ENCODE peak calls at places on chromosomes 11 and 22, in four cellular contexts. Y is astrocyte of the spinal cord, O is ovary, L is glutamatergic neuron. S is an unnamed sample.

GRCh38 chr11:121035169-121035755 is 11.4 kb downstream of the TBCEL start:
- DNase-seq in O (no peak), L (no peak), Y (no peak), S (no peak)

GRCh38 chr11:72703281-72704008 is 29.2 kb upstream of the PDE2A start:
- DNase-seq in L (peak; percentile 80), O (peak; percentile 93), Y (peak; percentile 58), S (no peak)

GRCh38 chr11:47864910-47865309 is 16.8 kb upstream of the NUP160 start:
- DNase-seq in L (no peak), Y (no peak), O (no peak), S (no peak)

GRCh38 chr11:65414776-65415498 is 7.7 kb upstream of the NEAT1 start:
- DNase-seq in L (no peak), O (no peak), Y (no peak), S (no peak)

GRCh38 chr11:89205378-89205777 is 27.7 kb downstream of the TYR start:
- DNase-seq in O (no peak), Y (no peak), L (no peak), S (no peak)

GRCh38 chr11:82701847-82702520 is 31.7 kb downstream of the FAM181B start:
- DNase-seq in O (no peak), Y (peak; percentile 45), L (peak; percentile 56), S (peak; percentile 59)

GRCh38 chr22:23066200-23067022 is 3.9 kb upstream of the GNAZ start:
- DNase-seq in Y (no peak), O (no peak), L (no peak), S (no peak)

GRCh38 chr11:64558065-64558745 is 32.8 kb upstream of the SLC22A12 start:
- DNase-seq in Y (no peak), L (no peak), O (no peak), S (no peak)

GRCh38 chr11:129973809-129974208 is 28.8 kb downstream of the PRDM10 start:
- DNase-seq in Y (no peak), L (no peak), O (no peak), S (no peak)

GRCh38 chr22:45254388-45254787 is 13.7 kb upstream of the KIAA0930 start:
- DNase-seq in O (no peak), L (no peak), Y (no peak), S (no peak)

GRCh38 chr11:33898957-33899356 is 7.1 kb upstream of the LMO2 start:
- DNase-seq in Y (no peak), L (no peak), O (no peak), S (no peak)

DNA sequence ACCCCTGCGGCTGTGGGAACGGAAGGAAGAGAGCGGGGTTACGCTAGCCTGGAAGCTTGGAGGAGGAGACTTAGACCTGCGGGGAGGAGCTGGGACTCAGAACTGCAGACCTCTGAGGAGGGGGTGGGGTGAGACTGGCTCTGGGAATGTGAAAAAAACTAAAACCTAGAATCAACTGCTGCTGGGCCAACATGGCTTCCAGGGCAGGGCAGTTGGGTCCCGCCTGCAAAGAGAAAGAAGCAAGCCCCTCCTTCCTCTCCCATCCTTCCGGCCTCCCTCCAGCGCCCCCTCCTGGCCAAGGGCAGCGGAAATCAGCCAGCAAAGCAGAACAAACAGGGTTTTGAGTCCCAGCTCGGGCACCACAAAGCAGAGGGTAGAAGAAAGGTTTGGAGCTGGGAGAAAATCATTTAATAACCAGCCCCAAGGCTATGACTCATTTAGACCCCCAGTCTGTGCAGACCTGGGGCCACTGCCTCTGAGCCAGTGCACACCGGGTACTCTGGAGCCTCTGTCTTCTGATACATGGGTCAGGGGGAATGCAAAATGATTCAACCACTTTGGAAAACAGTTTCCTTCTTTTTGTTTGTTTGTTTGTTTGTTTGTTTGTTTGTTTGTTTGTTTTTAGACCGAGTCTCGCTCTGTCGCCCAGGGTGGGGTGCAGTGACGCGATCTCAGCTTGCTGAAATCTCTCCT is 7.3 kb upstream of the NCF4 start:
- DNase-seq in Y (peak; percentile 22), O (no peak), L (peak; percentile 94), S (peak; percentile 87)
- TF ChIP-seq CTCF in Y (peak; percentile 79), O (no peak), L (peak; percentile 86), S (peak; percentile 71)

GRCh38 chr11:5007561-5007960 is 12.9 kb downstream of the OR51L1 start:
- DNase-seq in Y (no peak), O (no peak), L (no peak), S (no peak)

DNA sequence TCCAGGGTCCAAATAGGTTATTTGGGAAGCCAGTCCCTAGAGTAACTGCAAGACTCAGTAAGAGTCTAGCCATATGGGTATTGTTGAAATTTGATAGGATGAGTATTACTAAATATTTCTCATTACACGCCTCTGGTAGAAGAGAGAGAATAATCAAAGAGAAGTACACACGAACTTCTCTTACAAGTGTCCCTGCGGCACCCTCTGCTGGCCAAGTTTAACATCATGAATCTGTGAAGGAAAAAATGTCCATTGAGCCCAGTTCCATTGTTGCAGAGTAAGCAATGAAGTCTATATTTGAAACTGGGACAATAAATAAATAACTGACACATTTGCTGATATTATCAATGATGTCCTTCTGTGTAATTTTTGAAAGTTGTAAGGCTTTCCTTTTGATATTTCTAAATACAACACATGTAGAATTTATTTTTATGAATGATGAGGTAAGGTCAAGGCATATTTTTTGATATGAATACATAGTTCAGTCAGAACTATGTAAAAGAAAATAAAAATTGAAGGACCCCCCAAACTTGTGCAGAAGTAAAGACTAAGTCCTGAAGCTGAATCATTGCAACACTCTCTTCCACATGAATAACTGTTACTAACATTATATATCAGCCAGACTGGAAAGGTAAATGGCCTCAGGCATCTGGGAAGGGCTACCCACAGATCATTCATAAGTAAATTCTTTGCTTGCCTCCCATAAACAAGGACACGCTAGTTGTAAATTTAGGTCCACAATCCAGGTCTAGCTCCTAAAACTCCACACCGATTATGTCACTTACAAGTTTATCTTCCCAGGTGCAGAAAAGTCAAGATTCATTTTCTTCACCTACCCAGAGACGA is 10.0 kb downstream of the OR51L1 start:
- DNase-seq in L (peak; percentile 74), Y (peak; percentile 64), O (no peak), S (peak; percentile 53)
- TF ChIP-seq CTCF in L (peak; percentile 75), Y (peak; percentile 61), O (no peak), S (peak; percentile 82)

GRCh38 chr11:116649268-116649667 is 123.5 kb downstream of the BUD13 start:
- DNase-seq in L (no peak), Y (no peak), O (no peak), S (no peak)

GRCh38 chr11:116651098-116651756 is 121.6 kb downstream of the BUD13 start:
- DNase-seq in Y (no peak), L (no peak), O (no peak), S (no peak)

GRCh38 chr11:116648229-116649174 is 124.3 kb downstream of the BUD13 start:
- DNase-seq in O (no peak), L (no peak), Y (no peak), S (no peak)

GRCh38 chr11:116651757-116652237 is 121.0 kb downstream of the BUD13 start:
- DNase-seq in O (no peak), Y (no peak), L (no peak), S (no peak)

GRCh38 chr11:116650052-116650451 is 122.7 kb downstream of the BUD13 start:
- DNase-seq in Y (no peak), O (no peak), L (no peak), S (no peak)
- TF ChIP-seq CTCF in Y (no peak), O (no peak), L (no peak), S (no peak)

GRCh38 chr22:39501644-39502108 is 414 bp upstream of the MIEF1 start:
- DNase-seq in O (no peak), L (no peak), Y (no peak), S (no peak)

GRCh38 chr22:39502789-39503464 is 837 bp downstream of the MIEF1 start:
- DNase-seq in L (no peak), O (no peak), Y (no peak), S (no peak)

GRCh38 chr22:39502109-39502788 is at the start of gene MIEF1:
- DNase-seq in O (peak; percentile 98), Y (peak; percentile 95), L (peak; percentile 98), S (peak; percentile 94)

GRCh38 chr22:39503590-39503989 is 1.5 kb downstream of the MIEF1 start:
- DNase-seq in O (no peak), Y (no peak), L (no peak), S (no peak)

GRCh38 chr22:39504071-39504470 is 2.0 kb downstream of the MIEF1 start:
- DNase-seq in Y (no peak), O (no peak), L (no peak), S (no peak)
- TF ChIP-seq CTCF in Y (no peak), O (no peak), L (no peak), S (no peak)

GRCh38 chr11:104876324-104876723 is 21.9 kb downstream of the CASP12 start:
- DNase-seq in Y (no peak), L (no peak), O (no peak), S (no peak)
- TF ChIP-seq CTCF in Y (no peak), L (no peak), O (no peak), S (no peak)

GRCh38 chr22:41403532-41404318 is 22.0 kb downstream of the TEF start:
- DNase-seq in Y (peak; percentile 75), L (peak; percentile 84), O (peak; percentile 86), S (peak; percentile 81)
- TF ChIP-seq CTCF in Y (peak; percentile 96), L (peak; percentile 94), O (peak; percentile 97), S (peak; percentile 96)

DNA sequence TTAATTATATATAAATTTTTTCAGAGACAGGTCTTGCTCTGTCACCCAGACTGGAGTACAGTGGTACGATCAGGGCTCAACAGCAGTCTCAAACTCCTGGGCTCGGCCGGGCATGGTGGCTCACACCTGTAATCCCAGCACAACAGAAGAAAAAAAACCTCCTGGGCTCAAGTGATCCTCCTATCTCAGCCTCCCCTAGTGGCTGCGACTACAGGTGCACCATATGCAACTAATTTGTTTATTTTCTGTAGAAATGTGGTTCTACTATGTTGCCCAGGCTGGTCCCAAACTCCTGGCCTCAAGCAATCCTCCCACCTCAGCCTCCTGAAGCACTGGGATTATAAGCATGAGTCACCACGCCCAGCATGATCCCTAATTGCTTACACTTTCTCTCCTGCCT is 56.1 kb upstream of the SLC35C1 start:
- DNase-seq in Y (no peak), L (no peak), O (no peak), S (no peak)
- TF ChIP-seq CTCF in Y (no peak), L (no peak), O (no peak), S (peak; percentile 16)

DNA sequence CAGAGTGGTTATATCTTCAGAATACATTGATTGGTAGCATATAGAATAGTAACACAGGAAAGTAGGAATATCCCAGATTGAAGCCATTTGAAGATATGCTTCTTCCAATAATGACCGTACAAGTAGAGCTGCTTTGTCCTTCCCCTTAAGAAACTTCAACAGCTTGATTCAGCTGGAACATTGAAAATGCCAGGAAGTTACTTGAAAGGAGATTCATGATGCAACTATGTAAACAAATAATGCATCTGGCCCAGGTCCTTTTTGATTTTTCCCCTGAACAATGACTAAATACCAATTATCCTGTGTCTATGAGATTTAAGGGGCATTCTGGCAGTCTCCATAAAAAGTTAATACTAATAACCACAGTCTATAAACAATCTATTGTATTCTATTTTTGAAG is 3.0 kb downstream of the DKK3 start:
- DNase-seq in O (no peak), Y (peak; percentile 63), L (no peak), S (no peak)
- TF ChIP-seq CTCF in O (no peak), Y (no peak), L (no peak), S (no peak)

S was measured in neural crest cell.